ENCODE peak calls at places on chromosomes 16 and 17, in four cellular contexts. H, C, G and D are unnamed samples.

GRCh38 chr16:85354623-85355514 is 242.6 kb upstream of the CIBAR2 start:
- DNase-seq in H (peak; percentile 75), C (no peak), G (no peak), D (no peak)

GRCh38 chr17:53428913-53429312 is 393.8 kb upstream of the KIF2B start:
- DNase-seq in H (no peak), C (no peak), G (no peak), D (no peak)

GRCh38 chr16:77043076-77043475 is 147.9 kb upstream of the MON1B start:
- DNase-seq in H (no peak), C (no peak), G (no peak), D (no peak)

GRCh38 chr17:82051776-82052637 is at the start of the genes GPS1 and RFNG:
- DNase-seq in H (peak; percentile 62), C (no peak), G (peak; percentile 87), D (peak; percentile 61)

GRCh38 chr17:556431-556995 is 158.1 kb downstream of the VPS53 start:
- DNase-seq in H (no peak), C (no peak), G (no peak), D (no peak)

GRCh38 chr16:52611817-52612673 is 65.1 kb upstream of the TOX3 start:
- DNase-seq in H (no peak), C (no peak), G (peak; percentile 56), D (no peak)

GRCh38 chr16:4393243-4393606 is 21.6 kb downstream of the VASN start:
- DNase-seq in H (peak; percentile 48), C (no peak), G (no peak), D (no peak)

GRCh38 chr16:1261131-1261917 is 5.5 kb downstream of the TPSD1 start:
- DNase-seq in H (no peak), C (no peak), G (no peak), D (no peak)

GRCh38 chr17:40556884-40557414 is 8.3 kb downstream of the CCR7 start:
- DNase-seq in H (no peak), C (peak; percentile 36), G (no peak), D (no peak)